ENCODE peak calls at places on chromosomes 5 and 9, in six cellular contexts. One of them, this sample, is unnamed. For H3K4me1, the result is how much of the 10 kb centered on the place peaks cover.

GRCh38 chr5:36840077-36840476 is 36.5 kb upstream of the NIPBL start:
- DNase-seq in esophagus squamous epithelium: no peak
- DNase-seq in Peyer's patch: no peak
- DNase-seq in GM12878: no peak
- DNase-seq in heart left ventricle: no peak
- DNase-seq in transverse colon: no peak
- DNase-seq in this sample: no peak

GRCh38 chr5:137921931-137922330 is 32.7 kb downstream of the PKD2L2 start:
- DNase-seq in esophagus squamous epithelium: no peak
- DNase-seq in Peyer's patch: no peak
- DNase-seq in GM12878: no peak
- DNase-seq in heart left ventricle: no peak
- DNase-seq in transverse colon: no peak
- DNase-seq in this sample: no peak

GRCh38 chr5:149674686-149675085 is 55.4 kb upstream of the PPARGC1B start:
- DNase-seq in esophagus squamous epithelium: no peak
- DNase-seq in Peyer's patch: no peak
- DNase-seq in GM12878: no peak
- DNase-seq in heart left ventricle: no peak
- DNase-seq in transverse colon: no peak
- DNase-seq in this sample: no peak

GRCh38 chr5:139388198-139388821 is 1.4 kb downstream of the MZB1 start:
- DNase-seq in esophagus squamous epithelium: no peak
- DNase-seq in Peyer's patch: peak
- DNase-seq in GM12878: no peak
- DNase-seq in heart left ventricle: no peak
- DNase-seq in transverse colon: peak
- DNase-seq in this sample: peak

GRCh38 chr5:148912714-148913398 is 86.4 kb downstream of the ADRB2 start:
- DNase-seq in esophagus squamous epithelium: no peak
- DNase-seq in Peyer's patch: no peak
- DNase-seq in GM12878: no peak
- DNase-seq in heart left ventricle: no peak
- DNase-seq in transverse colon: no peak
- DNase-seq in this sample: no peak

GRCh38 chr9:91117959-91118651 is 243.6 kb downstream of the AUH start:
- DNase-seq in esophagus squamous epithelium: no peak
- DNase-seq in Peyer's patch: peak
- DNase-seq in GM12878: no peak
- DNase-seq in heart left ventricle: peak
- DNase-seq in transverse colon: peak
- DNase-seq in this sample: peak

GRCh38 chr9:4837768-4838546 is 45.2 kb downstream of the RCL1 start:
- DNase-seq in esophagus squamous epithelium: no peak
- DNase-seq in Peyer's patch: no peak
- DNase-seq in GM12878: no peak
- DNase-seq in heart left ventricle: no peak
- DNase-seq in transverse colon: no peak
- DNase-seq in this sample: no peak

GRCh38 chr5:80707645-80708044 is 52.9 kb upstream of the DHFR start:
- DNase-seq in esophagus squamous epithelium: no peak
- DNase-seq in Peyer's patch: no peak
- DNase-seq in GM12878: no peak
- DNase-seq in heart left ventricle: no peak
- DNase-seq in transverse colon: no peak
- DNase-seq in this sample: no peak

GRCh38 chr5:125257997-125258396 is 511.6 kb upstream of the ZNF608 start:
- DNase-seq in esophagus squamous epithelium: no peak
- DNase-seq in Peyer's patch: no peak
- DNase-seq in GM12878: no peak
- DNase-seq in heart left ventricle: no peak
- DNase-seq in transverse colon: no peak
- DNase-seq in this sample: no peak

GRCh38 chr5:7815757-7816534 is 35.0 kb downstream of the CFAP90 start:
- DNase-seq in esophagus squamous epithelium: no peak
- DNase-seq in Peyer's patch: peak
- DNase-seq in GM12878: peak
- DNase-seq in heart left ventricle: peak
- DNase-seq in transverse colon: peak
- DNase-seq in this sample: peak

GRCh38 chr5:31531888-31532710 is at the start of the genes C5orf22 and DROSHA:
- DNase-seq in esophagus squamous epithelium: peak
- DNase-seq in Peyer's patch: peak
- DNase-seq in GM12878: peak
- DNase-seq in heart left ventricle: peak
- DNase-seq in transverse colon: peak
- DNase-seq in this sample: peak
- TF ChIP-seq POLR2A in esophagus squamous epithelium: peak
- TF ChIP-seq POLR2A in Peyer's patch: peak
- TF ChIP-seq POLR2A in GM12878: peak
- TF ChIP-seq POLR2A in heart left ventricle: peak
- TF ChIP-seq POLR2A in transverse colon: peak
- TF ChIP-seq POLR2A in this sample: no peak

DNA sequence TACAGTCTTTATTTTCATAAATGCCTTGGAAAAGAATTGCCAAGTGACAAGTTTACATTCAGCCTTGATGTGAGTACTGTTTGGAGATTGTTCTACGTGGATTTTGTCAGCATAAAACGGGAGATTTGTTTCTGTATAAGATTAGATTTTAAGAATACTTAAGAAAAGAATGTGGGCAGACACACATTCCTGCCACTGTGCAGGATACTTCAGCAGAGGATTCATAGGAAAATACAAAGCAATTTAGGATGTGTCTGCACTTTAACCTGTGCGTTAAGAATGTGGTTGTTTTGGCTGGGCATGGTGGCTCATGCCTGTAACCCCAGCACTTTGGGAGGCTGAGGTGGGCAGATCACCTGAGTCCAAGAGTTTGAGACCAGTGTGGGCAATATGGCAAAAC is 37.2 kb downstream of the GPR107 start:
- DNase-seq in esophagus squamous epithelium: no peak
- DNase-seq in Peyer's patch: no peak
- DNase-seq in GM12878: no peak
- DNase-seq in heart left ventricle: no peak
- DNase-seq in transverse colon: no peak
- DNase-seq in this sample: no peak
- TF ChIP-seq CTCF in esophagus squamous epithelium: no peak
- TF ChIP-seq CTCF in Peyer's patch: no peak
- TF ChIP-seq CTCF in GM12878: no peak
- TF ChIP-seq CTCF in heart left ventricle: no peak
- TF ChIP-seq CTCF in transverse colon: no peak
- TF ChIP-seq CTCF in this sample: no peak

GRCh38 chr5:53884411-53884810 is 324.0 kb downstream of the NDUFS4 start:
- DNase-seq in esophagus squamous epithelium: no peak
- DNase-seq in Peyer's patch: no peak
- DNase-seq in GM12878: no peak
- DNase-seq in heart left ventricle: no peak
- DNase-seq in transverse colon: no peak
- DNase-seq in this sample: no peak

GRCh38 chr5:53884844-53885243 is 324.4 kb downstream of the NDUFS4 start:
- DNase-seq in esophagus squamous epithelium: no peak
- DNase-seq in Peyer's patch: no peak
- DNase-seq in GM12878: no peak
- DNase-seq in heart left ventricle: no peak
- DNase-seq in transverse colon: no peak
- DNase-seq in this sample: no peak

GRCh38 chr5:53878015-53878414 is 317.6 kb downstream of the NDUFS4 start:
- DNase-seq in esophagus squamous epithelium: no peak
- DNase-seq in Peyer's patch: no peak
- DNase-seq in GM12878: no peak
- DNase-seq in heart left ventricle: no peak
- DNase-seq in transverse colon: no peak
- DNase-seq in this sample: no peak

GRCh38 chr5:53879708-53880356 is 319.4 kb downstream of the NDUFS4 start:
- DNase-seq in esophagus squamous epithelium: no peak
- DNase-seq in Peyer's patch: no peak
- DNase-seq in GM12878: no peak
- DNase-seq in heart left ventricle: no peak
- DNase-seq in transverse colon: no peak
- DNase-seq in this sample: no peak

GRCh38 chr5:53882637-53883036 is 322.2 kb downstream of the NDUFS4 start:
- DNase-seq in esophagus squamous epithelium: no peak
- DNase-seq in Peyer's patch: no peak
- DNase-seq in GM12878: no peak
- DNase-seq in heart left ventricle: no peak
- DNase-seq in transverse colon: no peak
- DNase-seq in this sample: no peak
- H3K4me1 ChIP-seq in esophagus squamous epithelium: under half
- H3K4me1 ChIP-seq in Peyer's patch: under half
- H3K4me1 ChIP-seq in GM12878: under half
- H3K4me1 ChIP-seq in heart left ventricle: under half
- H3K4me1 ChIP-seq in transverse colon: under half
- H3K4me1 ChIP-seq in this sample: under half

GRCh38 chr5:178791976-178792375 is 61.5 kb upstream of the ZNF354A start:
- DNase-seq in esophagus squamous epithelium: no peak
- DNase-seq in Peyer's patch: no peak
- DNase-seq in GM12878: no peak
- DNase-seq in heart left ventricle: no peak
- DNase-seq in transverse colon: no peak
- DNase-seq in this sample: no peak

GRCh38 chr5:178793696-178794095 is 63.2 kb upstream of the ZNF354A start:
- DNase-seq in esophagus squamous epithelium: no peak
- DNase-seq in Peyer's patch: no peak
- DNase-seq in GM12878: no peak
- DNase-seq in heart left ventricle: no peak
- DNase-seq in transverse colon: no peak
- DNase-seq in this sample: no peak

GRCh38 chr5:178790371-178790770 is 59.9 kb upstream of the ZNF354A start:
- DNase-seq in esophagus squamous epithelium: no peak
- DNase-seq in Peyer's patch: no peak
- DNase-seq in GM12878: no peak
- DNase-seq in heart left ventricle: no peak
- DNase-seq in transverse colon: no peak
- DNase-seq in this sample: no peak

GRCh38 chr5:178794433-178794832 is 64.0 kb upstream of the ZNF354A start:
- DNase-seq in esophagus squamous epithelium: no peak
- DNase-seq in Peyer's patch: no peak
- DNase-seq in GM12878: no peak
- DNase-seq in heart left ventricle: no peak
- DNase-seq in transverse colon: no peak
- DNase-seq in this sample: no peak

DNA sequence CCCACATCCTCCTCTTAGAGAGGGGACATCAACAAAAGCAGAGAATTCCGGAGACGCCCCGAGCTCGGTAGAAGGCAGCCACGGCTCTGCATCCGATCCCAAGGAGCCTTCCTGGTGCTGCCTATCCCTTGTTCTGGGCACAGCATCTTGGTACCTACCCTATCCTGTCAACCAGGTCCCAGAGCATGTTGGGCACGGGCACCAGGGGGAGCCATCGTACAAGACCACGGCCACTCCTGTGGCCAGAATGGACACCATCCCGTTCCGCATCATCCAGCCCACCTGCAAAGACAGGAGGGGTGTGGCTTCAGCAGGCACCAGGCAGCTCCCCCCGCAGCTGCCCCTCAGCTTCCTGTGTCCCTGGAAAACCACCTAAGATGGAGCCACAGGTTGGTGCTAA is 62.7 kb upstream of the ZNF354A start:
- DNase-seq in esophagus squamous epithelium: no peak
- DNase-seq in Peyer's patch: no peak
- DNase-seq in GM12878: no peak
- DNase-seq in heart left ventricle: no peak
- DNase-seq in transverse colon: peak
- DNase-seq in this sample: peak
- TF ChIP-seq POLR2A in esophagus squamous epithelium: no peak
- TF ChIP-seq POLR2A in Peyer's patch: no peak
- TF ChIP-seq POLR2A in GM12878: no peak
- TF ChIP-seq POLR2A in heart left ventricle: no peak
- TF ChIP-seq POLR2A in transverse colon: no peak
- TF ChIP-seq POLR2A in this sample: no peak

DNA sequence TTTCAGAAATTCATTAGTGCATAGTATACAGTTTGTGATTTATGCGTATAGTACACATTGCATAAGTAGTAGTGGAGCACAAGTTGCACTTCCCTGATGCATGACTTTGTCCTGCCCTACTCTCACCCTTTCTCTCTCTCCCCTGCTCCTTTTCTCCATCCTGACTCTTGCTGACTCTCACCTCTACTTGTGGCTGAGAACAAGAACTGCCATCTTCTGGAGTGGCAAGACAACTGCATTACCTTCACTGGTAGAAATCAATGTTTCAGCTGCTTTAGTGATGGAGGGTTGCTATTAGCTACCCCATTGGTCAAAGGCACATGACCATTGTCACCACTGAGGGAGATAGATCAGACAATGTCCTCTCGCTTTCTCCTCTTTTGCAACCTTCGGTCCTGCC is 26.9 kb downstream of the SPEF2 start:
- DNase-seq in esophagus squamous epithelium: no peak
- DNase-seq in Peyer's patch: no peak
- DNase-seq in GM12878: no peak
- DNase-seq in heart left ventricle: no peak
- DNase-seq in transverse colon: no peak
- DNase-seq in this sample: no peak
- TF ChIP-seq CTCF in esophagus squamous epithelium: no peak
- TF ChIP-seq CTCF in Peyer's patch: no peak
- TF ChIP-seq CTCF in GM12878: no peak
- TF ChIP-seq CTCF in heart left ventricle: no peak
- TF ChIP-seq CTCF in transverse colon: no peak
- TF ChIP-seq CTCF in this sample: no peak

GRCh38 chr9:69579749-69580581 is 92.2 kb downstream of the APBA1 start:
- DNase-seq in esophagus squamous epithelium: no peak
- DNase-seq in Peyer's patch: no peak
- DNase-seq in GM12878: no peak
- DNase-seq in heart left ventricle: no peak
- DNase-seq in transverse colon: no peak
- DNase-seq in this sample: no peak
- H3K4me1 ChIP-seq in esophagus squamous epithelium: under half
- H3K4me1 ChIP-seq in Peyer's patch: under half
- H3K4me1 ChIP-seq in GM12878: under half
- H3K4me1 ChIP-seq in heart left ventricle: under half
- H3K4me1 ChIP-seq in transverse colon: under half
- H3K4me1 ChIP-seq in this sample: under half

GRCh38 chr5:165881259-165881658 is 2375.8 kb downstream of the MAT2B start:
- DNase-seq in esophagus squamous epithelium: no peak
- DNase-seq in Peyer's patch: no peak
- DNase-seq in GM12878: no peak
- DNase-seq in heart left ventricle: no peak
- DNase-seq in transverse colon: no peak
- DNase-seq in this sample: no peak
- TF ChIP-seq POLR2A in esophagus squamous epithelium: no peak
- TF ChIP-seq POLR2A in Peyer's patch: no peak
- TF ChIP-seq POLR2A in GM12878: no peak
- TF ChIP-seq POLR2A in heart left ventricle: no peak
- TF ChIP-seq POLR2A in transverse colon: no peak
- TF ChIP-seq POLR2A in this sample: no peak

This sample was measured in testis.